ENCODE peak calls at places on chromosomes 7 and 10, in eight cellular contexts. H is M059J, A is PC-3, T is GM04503, C is H54, E is NB4, R is neural crest cell, G is cerebellum. X is an unnamed sample.
A peak's percentile ranks its signal among the peaks of the same experiment; 100 is the strongest.

GRCh38 chr10:19592276-19592675 is 224.0 kb upstream of the PLXDC2 start:
- DNase-seq in E (no peak), C (peak; percentile 12), H (peak; percentile 56), G (no peak), A (peak; percentile 81), T (no peak), R (no peak), X (no peak)

GRCh38 chr10:754914-755313 is 65.4 kb upstream of the DIP2C start:
- DNase-seq in A (no peak), H (no peak), G (no peak), E (no peak), T (no peak), C (no peak), R (no peak), X (no peak)

GRCh38 chr10:30070001-30070759 is 10.8 kb upstream of the JCAD start:
- DNase-seq in C (no peak), T (no peak), E (no peak), H (peak; percentile 4), G (no peak), R (no peak), A (no peak), X (peak; percentile 67)

GRCh38 chr7:150811-151221 is 41.6 kb upstream of the FAM20C start:
- DNase-seq in E (peak; percentile 51), H (peak; percentile 13), R (no peak), C (no peak), T (no peak), G (no peak), A (no peak), X (no peak)

GRCh38 chr10:60463726-60464125 is 74.1 kb upstream of the ANK3 start:
- DNase-seq in E (no peak), G (no peak), A (no peak), T (no peak), H (no peak), C (no peak), R (no peak), X (no peak)

GRCh38 chr7:149713061-149713730 is 60.2 kb downstream of the ZNF467 start:
- DNase-seq in H (no peak), E (no peak), C (no peak), T (no peak), A (no peak), G (no peak), R (no peak), X (no peak)

GRCh38 chr7:141512597-141512996 is 38.6 kb upstream of the AGK start:
- DNase-seq in A (no peak), T (no peak), G (no peak), C (no peak), H (no peak), R (no peak), E (no peak), X (no peak)

GRCh38 chr7:139936760-139937310 is 107.8 kb downstream of the TBXAS1 start:
- DNase-seq in E (peak; percentile 80), R (no peak), H (peak; percentile 72), C (peak; percentile 26), A (peak; percentile 52), T (peak; percentile 28), G (no peak), X (peak; percentile 26)

GRCh38 chr10:73906524-73907447 is 4.1 kb upstream of the PLAU start:
- DNase-seq in R (peak; percentile 32), E (peak; percentile 87), G (no peak), C (peak; percentile 77), T (peak; percentile 92), H (peak; percentile 99), A (peak; percentile 100), X (peak; percentile 96)

GRCh38 chr10:112394475-112394875 is 20.6 kb downstream of the ACSL5 start:
- DNase-seq in H (no peak), G (no peak), R (no peak), C (no peak), T (no peak), E (no peak), A (no peak), X (no peak)

GRCh38 chr7:151376218-151376902 is 33.5 kb downstream of the WDR86 start:
- DNase-seq in R (no peak), G (no peak), A (no peak), E (no peak), T (no peak), C (no peak), H (no peak), X (no peak)

GRCh38 chr7:132815696-132816334 is 239.5 kb upstream of the PLXNA4 start:
- DNase-seq in H (peak; percentile 43), E (no peak), R (no peak), G (peak; percentile 17), A (peak; percentile 15), C (no peak), T (no peak), X (no peak)

GRCh38 chr7:119936876-119937275 is 336.1 kb upstream of the KCND2 start:
- DNase-seq in A (no peak), C (no peak), R (no peak), G (no peak), E (no peak), H (no peak), T (no peak), X (no peak)

GRCh38 chr7:143372070-143372469 is 9.1 kb upstream of the ZYX start:
- DNase-seq in H (peak; percentile 79), R (no peak), A (peak; percentile 81), E (peak; percentile 94), C (peak; percentile 69), G (no peak), T (no peak), X (no peak)

GRCh38 chr7:40649247-40649646 is 514.4 kb downstream of the SUGCT start:
- DNase-seq in G (no peak), T (no peak), R (no peak), H (no peak), E (no peak), C (no peak), A (no peak), X (no peak)

GRCh38 chr10:113617086-113617485 is 46.8 kb downstream of the NRAP start:
- DNase-seq in T (no peak), G (no peak), H (no peak), R (no peak), E (no peak), C (no peak), A (no peak), X (no peak)

GRCh38 chr7:36781011-36781738 is 56.9 kb upstream of the AOAH start:
- DNase-seq in H (no peak), G (no peak), A (no peak), E (no peak), C (no peak), R (no peak), T (no peak), X (no peak)

GRCh38 chr7:135956393-135956792 is 20.8 kb downstream of the MTPN start:
- DNase-seq in H (no peak), R (no peak), T (no peak), E (no peak), A (no peak), G (no peak), C (no peak), X (no peak)

GRCh38 chr7:33201821-33202220 is 72.5 kb downstream of the BBS9 start:
- DNase-seq in C (no peak), T (no peak), A (no peak), R (no peak), E (no peak), H (peak; percentile 27), G (no peak), X (no peak)

GRCh38 chr7:28853150-28853549 is 105.0 kb downstream of the TRIL start:
- DNase-seq in G (no peak), E (peak; percentile 15), A (no peak), T (no peak), C (no peak), H (peak; percentile 19), R (no peak), X (no peak)